ENCODE peak calls at places on chromosomes 5 and 9, in five cellular contexts. V, E, K, N and M are unnamed samples. For H3K9me3, the result is how much of the 10 kb centered on the place peaks cover.

GRCh38 chr5:119328753-119329602 is 26.8 kb upstream of the TNFAIP8 start:
- DNase-seq in V (peak), E (no peak), N (no peak), K (no peak), M (no peak)

GRCh38 chr9:127114606-127115005 is 7.8 kb downstream of the ANGPTL2 start:
- DNase-seq in K (no peak), V (no peak), N (no peak), E (no peak), M (no peak)

GRCh38 chr5:75337366-75338021 is 474 bp downstream of the HMGCR start:
- DNase-seq in N (peak), E (peak), K (no peak), V (no peak), M (peak)

GRCh38 chr5:1026700-1027621 is 18.4 kb downstream of the NKD2 start:
- DNase-seq in K (peak), N (no peak), V (no peak), E (no peak), M (no peak)

GRCh38 chr5:138491284-138491648 is 26.0 kb downstream of the EGR1 start:
- DNase-seq in K (no peak), E (no peak), N (no peak), V (no peak), M (no peak)

GRCh38 chr5:78221964-78222451 is 72.5 kb downstream of the AP3B1 start:
- DNase-seq in V (peak), E (no peak), K (no peak), N (peak), M (no peak)

GRCh38 chr5:124790895-124791732 is 44.7 kb upstream of the ZNF608 start:
- DNase-seq in K (no peak), V (peak), N (peak), E (no peak), M (no peak)

GRCh38 chr9:14797442-14797841 is 74.9 kb upstream of the CER1 start:
- DNase-seq in K (no peak), V (no peak), N (peak), E (no peak), M (no peak)

GRCh38 chr9:81150016-81150625 is 539.2 kb downstream of the TLE1 start:
- DNase-seq in V (peak), K (no peak), E (no peak), N (no peak), M (no peak)

GRCh38 chr9:91843623-91844111 is 106.4 kb downstream of the ROR2 start:
- DNase-seq in E (peak), N (no peak), V (no peak), K (no peak), M (peak)

GRCh38 chr9:133258061-133259015 is 16.7 kb downstream of the ABO start:
- DNase-seq in V (no peak), N (no peak), E (peak), K (no peak), M (no peak)

GRCh38 chr9:37528652-37529072 is 42.9 kb downstream of the POLR1E start:
- DNase-seq in E (no peak), K (no peak), V (peak), N (no peak), M (no peak)

GRCh38 chr5:76291305-76292077 is 111.6 kb upstream of the IQGAP2 start:
- DNase-seq in E (no peak), V (no peak), N (no peak), K (no peak), M (no peak)

GRCh38 chr9:135152608-135153337 is 65.3 kb downstream of the OLFM1 start:
- DNase-seq in E (no peak), V (no peak), N (no peak), K (no peak), M (no peak)

GRCh38 chr9:110255417-110256141 is 728 bp downstream of the TXN start:
- DNase-seq in V (peak), N (peak), K (peak), E (peak), M (peak)

GRCh38 chr5:150139334-150139733 is 16.3 kb downstream of the PDGFRB start:
- DNase-seq in V (peak), N (no peak), K (no peak), E (no peak), M (no peak)

GRCh38 chr5:143176048-143176447 is 227.4 kb downstream of the NR3C1 start:
- DNase-seq in V (peak), E (no peak), K (no peak), N (no peak), M (no peak)

GRCh38 chr9:18531127-18531526 is 57.2 kb downstream of the ADAMTSL1 start:
- DNase-seq in K (no peak), V (peak), E (peak), N (no peak), M (no peak)

GRCh38 chr5:147504535-147504934 is 5.3 kb downstream of the DPYSL3 start:
- DNase-seq in V (no peak), K (no peak), E (no peak), N (no peak), M (no peak)

GRCh38 chr5:37837101-37838032 is 2.5 kb downstream of the GDNF start:
- DNase-seq in K (peak), E (peak), N (peak), V (peak), M (peak)

GRCh38 chr5:150182774-150183173 is 7.1 kb upstream of the SLC6A7 start:
- DNase-seq in E (no peak), V (no peak), K (no peak), N (no peak), M (no peak)

GRCh38 chr5:141441571-141442170 is 11.4 kb downstream of the PCDHGA12 start:
- DNase-seq in K (no peak), E (no peak), N (no peak), V (no peak), M (no peak)
- H3K9me3 ChIP-seq in K (under half), E (under half), N (under half), V (under half), M (half or more)

GRCh38 chr9:112371060-112371459 is 8.8 kb upstream of the HSDL2 start:
- DNase-seq in V (no peak), E (no peak), N (no peak), K (no peak), M (no peak)
- H3K9me3 ChIP-seq in V (under half), E (under half), N (under half), K (under half), M (under half)

GRCh38 chr5:11476866-11477265 is 427.4 kb downstream of the CTNND2 start:
- DNase-seq in V (no peak), E (no peak), N (no peak), K (no peak), M (no peak)
- H3K9me3 ChIP-seq in V (under half), E (under half), N (under half), K (under half), M (under half)

DNA sequence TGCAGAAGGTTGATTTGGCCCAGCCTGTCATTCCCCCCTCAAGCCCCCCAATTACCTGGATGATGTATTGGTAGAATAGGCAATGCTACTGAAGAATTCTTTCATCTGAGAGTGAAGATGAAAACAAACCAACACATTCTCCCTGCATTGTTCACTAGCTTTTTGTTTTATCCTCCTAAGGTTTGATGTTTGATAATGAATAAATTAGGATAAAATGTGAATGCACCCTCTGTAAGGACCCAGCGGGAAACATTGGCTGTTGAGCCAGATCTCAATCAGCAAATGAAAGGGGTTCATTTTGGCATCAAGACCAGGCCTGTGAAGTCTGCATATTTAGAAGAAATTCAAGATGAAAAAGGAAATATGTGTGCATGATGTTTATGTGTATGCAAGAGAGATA is 61.8 kb upstream of the ADAMTS19 start:
- DNase-seq in K (no peak), V (no peak), N (no peak), E (no peak), M (no peak)
- H3K9me3 ChIP-seq in K (under half), V (under half), N (under half), E (under half), M (under half)

GRCh38 chr9:132169672-132170392 is 8.0 kb downstream of the NTNG2 start:
- DNase-seq in K (peak), E (peak), N (peak), V (peak), M (no peak)
- H3K9me3 ChIP-seq in K (under half), E (under half), N (under half), V (under half), M (under half)

DNA sequence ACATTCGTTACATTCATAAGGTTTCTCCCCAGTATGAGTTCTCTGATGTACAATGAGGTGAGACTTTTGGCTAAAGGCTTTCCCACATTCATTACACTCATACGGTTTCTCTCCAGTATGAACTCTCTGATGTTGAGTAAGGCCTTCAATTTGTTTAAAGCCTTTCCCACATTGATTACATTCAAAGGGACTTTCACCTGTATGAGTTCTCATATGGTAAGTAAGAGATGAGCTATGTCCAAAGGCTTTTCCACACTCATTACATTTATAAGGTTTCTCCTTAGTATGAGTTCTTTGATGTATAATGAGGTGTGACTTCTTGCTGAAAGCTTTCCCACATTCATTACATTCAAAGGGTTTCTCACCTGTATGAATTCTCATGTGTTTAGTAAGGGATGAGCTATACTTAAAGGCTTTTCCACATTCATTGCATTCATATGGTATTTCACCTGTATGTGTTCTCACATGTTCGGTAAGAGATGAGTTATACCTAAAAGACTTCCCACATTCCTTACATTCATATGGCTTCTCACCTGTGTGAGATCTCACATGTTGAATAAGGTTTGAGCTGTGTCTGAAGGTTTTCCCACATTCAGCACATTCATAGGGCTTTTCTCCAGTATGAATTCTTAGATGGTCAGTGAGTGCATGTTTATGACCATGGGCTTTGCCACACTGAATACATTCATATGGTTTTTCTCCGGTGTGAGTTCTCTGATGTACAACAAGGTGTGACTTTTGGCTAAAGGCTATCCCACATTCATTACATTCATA is 13.5 kb downstream of the ZFP37 start:
- DNase-seq in K (no peak), N (peak), V (no peak), E (no peak), M (no peak)
- H3K9me3 ChIP-seq in K (half or more), N (half or more), V (half or more), E (half or more), M (half or more)

GRCh38 chr5:2755371-2755715 is 3.9 kb upstream of the IRX2 start:
- DNase-seq in K (no peak), V (no peak), N (no peak), E (no peak), M (peak)

GRCh38 chr5:2755811-2756210 is 4.3 kb upstream of the IRX2 start:
- DNase-seq in E (no peak), K (no peak), V (no peak), N (no peak), M (peak)

GRCh38 chr5:2756211-2756746 is 4.8 kb upstream of the IRX2 start:
- DNase-seq in E (no peak), V (peak), K (no peak), N (peak), M (peak)

GRCh38 chr5:2757563-2758311 is 6.3 kb upstream of the IRX2 start:
- DNase-seq in V (peak), N (no peak), E (peak), K (no peak), M (peak)

DNA sequence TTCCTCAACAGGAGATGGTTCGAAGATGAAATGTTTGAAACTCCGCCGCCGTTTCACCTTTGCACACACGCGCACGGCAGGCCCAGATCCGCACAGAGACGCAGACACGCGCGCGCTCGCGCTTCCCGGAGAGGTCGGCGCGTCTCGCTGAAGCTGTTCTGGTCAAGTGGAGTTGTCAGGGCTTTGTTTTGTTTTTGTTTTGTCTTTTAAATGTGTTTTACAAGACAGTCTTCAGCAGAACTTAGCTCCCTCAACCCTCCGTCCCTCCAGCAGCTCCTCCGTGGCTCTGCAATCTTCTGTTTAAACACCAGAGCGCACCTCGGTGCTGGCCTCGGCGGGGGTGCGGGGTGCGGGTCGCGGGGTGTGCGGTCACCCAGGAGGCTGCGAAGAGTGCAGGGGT is 5.3 kb upstream of the IRX2 start:
- DNase-seq in N (no peak), E (no peak), V (no peak), K (no peak), M (peak)
- H3K9me3 ChIP-seq in N (under half), E (under half), V (under half), K (under half), M (under half)

GRCh38 chr9:8241201-8241600 is 441.6 kb upstream of the DMAC1 start:
- DNase-seq in V (no peak), E (no peak), K (no peak), N (no peak), M (no peak)

GRCh38 chr9:8234286-8234819 is 434.8 kb upstream of the DMAC1 start:
- DNase-seq in V (no peak), K (no peak), E (no peak), N (no peak), M (no peak)

DNA sequence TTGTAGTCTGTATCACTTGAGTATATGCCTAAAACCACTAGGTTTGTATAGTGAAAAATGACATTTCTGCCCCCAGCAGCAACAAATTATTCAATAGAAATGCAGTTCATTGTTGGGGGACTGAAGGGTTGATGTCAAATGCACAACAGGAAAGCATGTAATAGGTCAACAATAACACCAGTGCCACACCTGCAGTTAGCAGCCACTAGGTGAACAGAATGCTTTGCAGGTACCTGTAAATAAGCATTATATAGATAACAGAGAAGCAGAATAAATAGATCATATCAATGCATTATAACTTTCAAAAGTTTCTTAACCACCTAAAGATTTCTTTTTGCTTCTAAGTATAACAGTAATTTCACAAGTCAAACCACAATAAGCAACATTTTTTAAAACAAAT is 435.9 kb upstream of the DMAC1 start:
- DNase-seq in N (no peak), K (no peak), V (no peak), E (no peak), M (no peak)
- H3K9me3 ChIP-seq in N (under half), K (under half), V (under half), E (under half), M (under half)

GRCh38 chr5:153941265-153941664 is 97.4 kb downstream of the FAM114A2 start:
- DNase-seq in V (no peak), N (no peak), E (no peak), K (no peak), M (no peak)
- H3K9me3 ChIP-seq in V (under half), N (under half), E (under half), K (under half), M (under half)